ENCODE peak calls at places on chromosomes 13 and 19, in eight cellular contexts. I is Caco-2, W is mammary epithelial cell, S is left lung, V is tibial nerve, A is psoas muscle, R is HepG2, E is gastrocnemius medialis. O is an unnamed sample.

GRCh38 chr19:17469371-17470203 is 737 bp upstream of the SLC27A1 start:
- DNase-seq in W (peak; percentile 96), E (peak; percentile 98), R (peak; percentile 87), A (peak; percentile 98), V (peak; percentile 99), I (peak; percentile 93), S (peak; percentile 97), O (peak; percentile 95)

GRCh38 chr13:107590556-107590955 is 624.8 kb downstream of the LIG4 start:
- DNase-seq in V (no peak), S (no peak), A (no peak), W (no peak), E (no peak), R (no peak), I (no peak), O (no peak)

GRCh38 chr13:102724923-102725322 is 30.1 kb upstream of the METTL21C start:
- DNase-seq in V (no peak), A (no peak), S (no peak), R (peak; percentile 82), E (no peak), W (peak; percentile 93), I (peak; percentile 68), O (no peak)

GRCh38 chr19:12936582-12936981 is 1.8 kb upstream of the CALR start:
- DNase-seq in E (no peak), R (no peak), I (no peak), S (no peak), V (no peak), A (no peak), W (no peak), O (no peak)

GRCh38 chr13:46668302-46668720 is 115.3 kb downstream of the LRCH1 start:
- DNase-seq in S (peak; percentile 39), A (no peak), E (peak; percentile 12), I (no peak), V (peak; percentile 66), R (no peak), W (peak; percentile 78), O (peak; percentile 35)

GRCh38 chr13:75307370-75307984 is 174.5 kb downstream of the TBC1D4 start:
- DNase-seq in I (peak; percentile 41), R (no peak), S (no peak), V (no peak), A (no peak), W (no peak), E (no peak), O (no peak)

GRCh38 chr19:43519436-43520088 is 7.4 kb downstream of the ETHE1 start:
- DNase-seq in A (peak; percentile 87), S (peak; percentile 78), E (peak; percentile 36), W (peak; percentile 93), V (peak; percentile 73), I (peak; percentile 89), R (peak; percentile 72), O (peak; percentile 70)

GRCh38 chr19:13441810-13442512 is 64.3 kb downstream of the CACNA1A start:
- DNase-seq in I (peak; percentile 49), W (peak; percentile 21), S (no peak), R (peak; percentile 35), E (no peak), V (no peak), A (no peak), O (peak; percentile 15)

GRCh38 chr19:15137777-15138176 is 30.6 kb downstream of the SYDE1 start:
- DNase-seq in S (no peak), I (no peak), W (no peak), A (no peak), E (no peak), V (no peak), R (no peak), O (no peak)

GRCh38 chr19:51108805-51109146 is 567 bp upstream of the CTU1 start:
- DNase-seq in A (no peak), V (no peak), I (no peak), W (no peak), S (no peak), E (no peak), R (no peak), O (no peak)

GRCh38 chr19:51110666-51110971 is 2.4 kb upstream of the CTU1 start:
- DNase-seq in E (no peak), A (no peak), V (no peak), I (no peak), W (no peak), R (no peak), S (no peak), O (no peak)

GRCh38 chr19:51114087-51114714 is 6.0 kb upstream of the CTU1 start:
- DNase-seq in R (no peak), W (no peak), S (no peak), E (no peak), I (no peak), A (no peak), V (no peak), O (no peak)

GRCh38 chr19:51108066-51108804 is at the start of gene CTU1:
- DNase-seq in R (peak; percentile 98), A (peak; percentile 99), S (peak; percentile 99), W (peak; percentile 99), I (peak; percentile 99), V (peak; percentile 97), E (peak; percentile 98), O (peak; percentile 98)

DNA sequence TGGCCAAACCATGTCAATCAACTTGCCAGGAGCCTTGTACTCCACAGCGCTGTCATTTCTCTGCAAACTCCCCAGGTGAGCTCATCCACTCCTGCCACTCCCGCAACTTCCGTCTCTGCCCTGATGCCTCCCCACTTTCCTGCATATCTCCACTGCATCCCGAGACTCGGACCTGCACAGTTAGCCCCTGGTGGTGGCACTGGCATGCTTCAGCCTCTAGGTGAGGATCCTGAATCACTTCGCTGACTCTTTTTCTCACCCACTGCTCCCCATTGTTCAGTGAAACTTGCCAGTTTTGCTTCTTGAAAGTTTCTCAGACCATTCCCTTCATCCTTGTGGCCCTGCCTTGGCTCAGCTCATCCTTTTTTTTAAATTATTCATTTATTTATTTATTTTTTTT is 3.4 kb upstream of the CTU1 start:
- DNase-seq in S (no peak), V (no peak), I (peak; percentile 36), W (no peak), A (no peak), R (peak; percentile 14), E (no peak), O (no peak)
- TF ChIP-seq CTCF in S (no peak), V (no peak), I (peak; percentile 17), W (peak; percentile 54), A (no peak), R (no peak), E (no peak), O (no peak)

GRCh38 chr19:38202504-38202903 is 21.5 kb downstream of the DPF1 start:
- DNase-seq in S (no peak), R (no peak), I (no peak), W (no peak), E (no peak), V (no peak), A (no peak), O (no peak)
- H3K36me3 ChIP-seq in S (no peaks in the 10 kb centered on the region), R (no peaks in the 10 kb centered on the region), I (peaks cover 6% of the 10 kb centered on the region), W (peaks cover 5% of the 10 kb centered on the region), E (no peaks in the 10 kb centered on the region), V (peaks cover 5% of the 10 kb centered on the region), A (peaks cover 12% of the 10 kb centered on the region), O (peaks cover 82% of the 10 kb centered on the region)

GRCh38 chr13:42781362-42781761 is at the start of gene FAM216B:
- DNase-seq in W (no peak), V (no peak), R (no peak), A (no peak), I (no peak), S (no peak), E (no peak), O (no peak)

GRCh38 chr13:42777476-42777875 is 3.9 kb upstream of the FAM216B start:
- DNase-seq in V (no peak), E (no peak), W (no peak), I (no peak), S (no peak), A (no peak), R (no peak), O (no peak)

DNA sequence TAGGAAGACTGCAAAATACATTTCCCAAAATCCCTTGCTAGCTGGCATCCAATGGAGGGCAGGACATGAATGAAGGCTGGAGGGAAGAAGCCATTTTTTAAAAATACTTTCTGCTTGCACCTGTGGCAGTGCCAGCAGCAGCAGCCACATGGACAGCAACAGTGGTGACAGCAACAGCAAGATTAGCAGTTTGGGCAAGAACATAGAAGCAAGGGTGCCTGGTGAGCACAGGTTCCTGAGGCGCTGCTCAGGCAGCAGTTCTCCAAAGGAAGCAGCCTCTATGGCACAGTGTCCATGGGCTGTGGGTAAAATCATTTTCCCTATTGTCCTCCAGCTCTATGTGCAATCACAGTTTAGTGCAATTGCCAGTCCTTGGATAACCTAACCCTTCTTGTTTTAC is 1.3 kb upstream of the FAM216B start:
- DNase-seq in W (no peak), R (no peak), A (no peak), S (no peak), V (no peak), E (no peak), I (no peak), O (no peak)
- TF ChIP-seq CTCF in W (no peak), R (no peak), A (no peak), S (no peak), V (no peak), E (no peak), I (no peak), O (no peak)

DNA sequence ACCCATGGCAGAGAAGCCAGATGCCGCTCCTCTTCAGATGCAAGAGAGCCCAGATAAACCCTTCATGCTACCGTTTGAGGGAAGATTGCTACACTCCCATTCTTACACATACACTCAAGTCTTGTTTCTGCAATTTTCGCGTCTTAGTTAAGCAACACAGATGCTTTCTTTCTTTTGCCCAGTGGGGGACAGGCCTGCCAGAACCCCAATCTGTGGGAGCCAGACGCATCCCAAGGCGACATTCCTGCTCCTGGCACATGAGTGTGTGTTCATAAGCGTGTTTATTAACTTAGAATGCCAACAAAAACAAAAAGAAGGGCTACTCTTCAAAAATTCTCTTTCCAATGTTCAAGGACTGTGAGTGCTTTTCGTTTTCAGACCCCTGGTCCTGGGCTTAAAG is 10.3 kb downstream of the BORCS8 start:
- DNase-seq in A (no peak), I (no peak), E (no peak), R (no peak), V (no peak), S (no peak), W (no peak), O (no peak)
- H3K36me3 ChIP-seq in A (peaks cover 2% of the 10 kb centered on the region), I (no peaks in the 10 kb centered on the region), E (no peaks in the 10 kb centered on the region), R (peaks cover 3% of the 10 kb centered on the region), V (no peaks in the 10 kb centered on the region), S (no peaks in the 10 kb centered on the region), W (peaks cover 6% of the 10 kb centered on the region), O (peaks cover 54% of the 10 kb centered on the region)

O was measured in left ventricle myocardium inferior.